ENCODE peak calls at places on chromosomes 2 and 18, in eight cellular contexts. F is thyroid gland; G is fibroblast of villous mesenchyme; I is naive thymus-derived CD4-positive, alpha-beta T cell; J is body of pancreas; L is left ventricle myocardium inferior; E is heart right ventricle; V is HFF-Myc. P is an unnamed sample.

GRCh38 chr2:28565720-28566295 is 69.9 kb downstream of the PLB1 start:
- DNase-seq in F (no peak), G (no peak), I (no peak), J (no peak), L (no peak), E (no peak), V (no peak), P (no peak)

GRCh38 chr2:100924122-100924519 is 78.0 kb upstream of the RPL31 start:
- DNase-seq in F (no peak), G (peak; percentile 24), I (no peak), J (no peak), L (no peak), E (no peak), V (no peak), P (no peak)

GRCh38 chr18:37253424-37254255 is 312.0 kb downstream of the CELF4 start:
- DNase-seq in F (peak; percentile 29), G (no peak), I (no peak), J (peak; percentile 65), L (no peak), E (peak; percentile 25), V (no peak), P (no peak)

GRCh38 chr2:225120175-225120574 is 77.9 kb upstream of the DOCK10 start:
- DNase-seq in F (no peak), G (no peak), I (no peak), J (no peak), L (no peak), E (no peak), V (no peak), P (no peak)

GRCh38 chr2:71045151-71045550 is 23.3 kb upstream of the NAGK start:
- DNase-seq in F (no peak), G (no peak), I (no peak), J (no peak), L (no peak), E (no peak), V (no peak), P (no peak)

GRCh38 chr2:98460573-98461560 is 16.2 kb downstream of the INPP4A start:
- DNase-seq in F (no peak), G (no peak), I (peak; percentile 50), J (no peak), L (no peak), E (peak; percentile 45), V (no peak), P (peak; percentile 26)

GRCh38 chr2:64232266-64232665 is 88.0 kb upstream of the PELI1 start:
- DNase-seq in F (no peak), G (no peak), I (no peak), J (no peak), L (no peak), E (no peak), V (no peak), P (no peak)

GRCh38 chr2:60439219-60439974 is 114.1 kb downstream of the BCL11A start:
- DNase-seq in F (no peak), G (no peak), I (no peak), J (peak; percentile 46), L (peak; percentile 39), E (peak; percentile 51), V (no peak), P (no peak)

GRCh38 chr2:98377569-98377968 is 31.3 kb downstream of the CNGA3 start:
- DNase-seq in F (no peak), G (no peak), I (no peak), J (no peak), L (no peak), E (no peak), V (no peak), P (no peak)

GRCh38 chr2:234495801-234496441 is 960 bp downstream of the ARL4C start:
- DNase-seq in F (peak; percentile 20), G (peak; percentile 29), I (peak; percentile 47), J (peak; percentile 31), L (peak; percentile 22), E (peak; percentile 23), V (no peak), P (peak; percentile 59)

GRCh38 chr18:75297731-75298130 is 87.1 kb downstream of the TSHZ1 start:
- DNase-seq in F (no peak), G (no peak), I (no peak), J (no peak), L (no peak), E (no peak), V (no peak), P (no peak)

GRCh38 chr2:212832211-212833195 is 293.9 kb upstream of the ERBB4 start:
- DNase-seq in F (no peak), G (no peak), I (no peak), J (no peak), L (peak; percentile 14), E (no peak), V (no peak), P (no peak)

GRCh38 chr2:8656160-8656641 is 25.7 kb upstream of the ID2 start:
- DNase-seq in F (peak; percentile 44), G (peak; percentile 59), I (no peak), J (no peak), L (no peak), E (no peak), V (no peak), P (peak; percentile 81)

GRCh38 chr2:236171213-236172201 is 3.3 kb upstream of the GBX2 start:
- DNase-seq in F (no peak), G (no peak), I (no peak), J (no peak), L (no peak), E (no peak), V (no peak), P (no peak)

GRCh38 chr18:3453540-3454364 is 3.8 kb downstream of the TGIF1 start:
- DNase-seq in F (peak; percentile 60), G (peak; percentile 97), I (peak; percentile 51), J (peak; percentile 67), L (peak; percentile 20), E (peak; percentile 20), V (peak; percentile 90), P (peak; percentile 94)

GRCh38 chr18:47779381-47779780 is 151.1 kb downstream of the SMAD2 start:
- DNase-seq in F (no peak), G (no peak), I (no peak), J (no peak), L (no peak), E (no peak), V (no peak), P (no peak)

GRCh38 chr2:241869087-241869961 is at the start of gene RTP5:
- DNase-seq in F (no peak), G (no peak), I (no peak), J (no peak), L (peak; percentile 9), E (peak; percentile 11), V (no peak), P (no peak)

GRCh38 chr2:190881074-190881479 is 456 bp downstream of the GLS start:
- DNase-seq in F (no peak), G (no peak), I (no peak), J (no peak), L (no peak), E (no peak), V (no peak), P (no peak)

GRCh38 chr2:190880374-190881073 is at the start of gene GLS:
- DNase-seq in F (peak; percentile 97), G (peak; percentile 98), I (peak; percentile 96), J (peak; percentile 98), L (peak; percentile 97), E (peak; percentile 96), V (peak; percentile 87), P (peak; percentile 97)

GRCh38 chr2:190882327-190882766 is 1.7 kb downstream of the GLS start:
- DNase-seq in F (no peak), G (no peak), I (no peak), J (no peak), L (no peak), E (no peak), V (no peak), P (no peak)

GRCh38 chr2:190881480-190882326 is 1.1 kb downstream of the GLS start:
- DNase-seq in F (peak; percentile 70), G (peak; percentile 79), I (peak; percentile 82), J (peak; percentile 81), L (peak; percentile 63), E (peak; percentile 66), V (peak; percentile 81), P (peak; percentile 82)

GRCh38 chr2:190882831-190883582 is 2.4 kb downstream of the GLS start:
- DNase-seq in F (no peak), G (peak; percentile 35), I (peak; percentile 23), J (no peak), L (no peak), E (no peak), V (no peak), P (no peak)
- H3K4me3 ChIP-seq in F (peak overlapping the region; percentile 62), G (peak overlapping the region; percentile 76), I (peak overlapping the region; percentile 92), J (no peak overlapping the region), L (peak overlapping the region; percentile 91), E (peak overlapping the region; percentile 82), V (peak overlapping the region; percentile 78), P (peak overlapping the region; percentile 95)

DNA sequence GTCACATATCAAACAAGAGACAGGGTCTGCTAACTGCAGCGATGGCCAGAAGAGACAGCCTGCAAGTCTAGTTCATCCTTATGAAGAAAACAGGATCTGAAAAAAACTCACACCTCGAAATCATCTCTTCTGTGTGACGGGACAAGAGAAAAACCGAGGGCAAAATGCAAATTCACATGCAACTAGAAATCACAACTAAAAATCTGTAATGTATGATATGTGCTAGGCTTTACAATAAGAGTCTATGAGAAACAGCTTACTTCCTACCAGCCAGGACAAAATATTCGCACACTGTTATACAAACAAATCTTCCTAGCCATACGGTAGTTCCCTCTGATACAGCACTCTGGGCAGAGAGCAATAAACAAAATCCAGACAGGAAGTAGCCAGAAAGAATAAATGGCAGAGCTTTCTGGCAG is 48.8 kb downstream of the ANKRD44 start:
- DNase-seq in F (no peak), G (no peak), I (peak; percentile 34), J (no peak), L (no peak), E (no peak), V (no peak), P (no peak)
- H3K4me3 ChIP-seq in F (no peak overlapping the region), G (no peak overlapping the region), I (peak overlapping the region; percentile 43), J (no peak overlapping the region), L (peak overlapping the region; percentile 7), E (peak overlapping the region; percentile 2), V (no peak overlapping the region), P (no peak overlapping the region)

GRCh38 chr18:55405655-55406373 is 182.2 kb downstream of the TCF4 start:
- DNase-seq in F (peak; percentile 69), G (peak; percentile 94), I (no peak), J (peak; percentile 63), L (peak; percentile 87), E (peak; percentile 82), V (peak; percentile 91), P (peak; percentile 92)
- H3K4me3 ChIP-seq in F (no peak overlapping the region), G (peak overlapping the region; percentile 40), I (no peak overlapping the region), J (no peak overlapping the region), L (peak overlapping the region; percentile 24), E (no peak overlapping the region), V (no peak overlapping the region), P (no peak overlapping the region)

DNA sequence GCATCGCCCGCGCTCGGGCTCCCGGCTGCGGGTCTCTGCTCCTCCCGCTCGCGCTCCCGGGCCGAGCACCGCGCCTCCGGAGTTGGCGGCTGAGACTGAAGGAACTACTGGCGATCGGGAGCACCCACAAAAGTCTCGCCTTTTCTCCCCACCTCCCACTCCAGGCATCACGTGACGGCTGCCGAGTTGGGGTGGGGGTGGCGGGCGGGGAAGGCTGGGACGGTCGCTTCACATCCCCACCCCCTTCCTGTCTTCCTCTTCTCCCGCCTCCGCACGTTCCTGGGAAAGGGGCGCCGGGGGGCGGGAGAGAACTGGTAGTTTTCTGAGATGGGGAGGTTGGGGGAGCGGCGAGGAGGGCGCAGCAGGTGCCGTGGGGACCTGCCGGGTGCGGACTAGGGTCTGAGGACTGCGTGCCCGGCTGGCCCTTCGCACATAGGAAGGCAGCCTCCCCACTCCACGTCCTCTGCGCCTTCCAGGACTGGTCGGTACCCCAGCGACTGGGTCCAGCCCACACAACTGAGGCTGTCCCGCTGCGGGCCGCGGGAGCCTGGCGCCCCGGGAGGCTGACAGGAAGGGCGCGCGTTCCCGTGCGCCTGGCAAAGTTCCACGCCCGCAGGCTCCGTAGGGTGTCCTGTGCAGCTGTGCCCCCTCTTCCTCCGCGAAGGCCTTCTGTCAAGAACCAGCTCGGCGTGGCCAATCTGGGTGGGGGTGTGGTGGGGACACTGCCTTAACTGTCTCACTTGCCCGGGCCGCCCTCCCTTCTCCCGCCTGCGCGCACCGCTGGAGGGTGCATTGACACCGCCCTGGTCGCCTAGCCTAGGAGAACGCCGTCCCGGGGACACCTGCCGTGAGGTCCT is at the start of gene LYPD1:
- DNase-seq in F (no peak), G (no peak), I (no peak), J (peak; percentile 20), L (peak; percentile 18), E (peak; percentile 15), V (no peak), P (peak; percentile 64)
- H3K4me3 ChIP-seq in F (peak within 1 kb of the TSS; percentile 23), G (peak within 1 kb of the TSS; percentile 47), I (no peak within 1 kb of the TSS), J (peak within 1 kb of the TSS; percentile 7), L (peak within 1 kb of the TSS; percentile 69), E (peak within 1 kb of the TSS; percentile 58), V (peak within 1 kb of the TSS; percentile 14), P (peak within 1 kb of the TSS; percentile 55)

P was measured in SJSA1.